ENCODE peak calls at places on chromosomes 16 and 17, in four cellular contexts. One of them, this sample, is unnamed.

GRCh38 chr16:54282923-54283734 is 3.5 kb downstream of the IRX3 start:
- DNase-seq in HepG2: no peak
- DNase-seq in WTC11: peak; percentile 26
- DNase-seq in K562: no peak
- DNase-seq in this sample: no peak

GRCh38 chr17:45231481-45232116 is 9.9 kb downstream of the FMNL1 start:
- DNase-seq in HepG2: peak; percentile 71
- DNase-seq in K562: no peak
- DNase-seq in WTC11: peak; percentile 78
- DNase-seq in this sample: no peak

GRCh38 chr17:15122857-15123256 is 142.3 kb downstream of the PMP22 start:
- DNase-seq in K562: no peak
- DNase-seq in WTC11: no peak
- DNase-seq in HepG2: no peak
- DNase-seq in this sample: no peak

GRCh38 chr16:1707193-1707790 is 1.3 kb downstream of the MAPK8IP3 start:
- DNase-seq in WTC11: peak; percentile 25
- DNase-seq in K562: peak; percentile 58
- DNase-seq in HepG2: peak; percentile 41
- DNase-seq in this sample: no peak

GRCh38 chr17:79298801-79299200 is 224.2 kb downstream of the ENGASE start:
- DNase-seq in K562: no peak
- DNase-seq in HepG2: no peak
- DNase-seq in WTC11: no peak
- DNase-seq in this sample: no peak

GRCh38 chr17:13462161-13462560 is 139.6 kb downstream of the HS3ST3A1 start:
- DNase-seq in WTC11: no peak
- DNase-seq in K562: no peak
- DNase-seq in HepG2: peak; percentile 5
- DNase-seq in this sample: no peak

GRCh38 chr16:456891-457483 is 31.5 kb downstream of the RAB11FIP3 start:
- DNase-seq in WTC11: no peak
- DNase-seq in HepG2: no peak
- DNase-seq in K562: peak; percentile 67
- DNase-seq in this sample: no peak

GRCh38 chr16:47358816-47359215 is 102.0 kb downstream of the ITFG1 start:
- DNase-seq in K562: peak; percentile 3
- DNase-seq in WTC11: no peak
- DNase-seq in HepG2: no peak
- DNase-seq in this sample: no peak

GRCh38 chr16:3029499-3030127 is 5.8 kb downstream of the THOC6 start:
- DNase-seq in WTC11: no peak
- DNase-seq in K562: peak; percentile 80
- DNase-seq in HepG2: no peak
- DNase-seq in this sample: no peak

GRCh38 chr17:47883589-47884426 is 12.2 kb upstream of the SP2 start:
- DNase-seq in K562: no peak
- DNase-seq in WTC11: no peak
- DNase-seq in HepG2: no peak
- DNase-seq in this sample: no peak

GRCh38 chr16:84729716-84730320 is 30.0 kb downstream of the USP10 start:
- DNase-seq in WTC11: no peak
- DNase-seq in K562: no peak
- DNase-seq in HepG2: no peak
- DNase-seq in this sample: no peak

GRCh38 chr17:9658593-9659211 is 13.4 kb downstream of the USP43 start:
- DNase-seq in K562: no peak
- DNase-seq in HepG2: no peak
- DNase-seq in WTC11: no peak
- DNase-seq in this sample: no peak

GRCh38 chr17:65638221-65638940 is 76.9 kb upstream of the AXIN2 start:
- DNase-seq in WTC11: no peak
- DNase-seq in K562: no peak
- DNase-seq in HepG2: peak; percentile 53
- DNase-seq in this sample: no peak

GRCh38 chr16:617855-618254 is 12.9 kb upstream of the WFIKKN1 start:
- DNase-seq in WTC11: no peak
- DNase-seq in HepG2: no peak
- DNase-seq in K562: no peak
- DNase-seq in this sample: no peak

GRCh38 chr16:10920726-10921427 is 21.4 kb downstream of the DEXI start:
- DNase-seq in WTC11: no peak
- DNase-seq in HepG2: no peak
- DNase-seq in K562: no peak
- DNase-seq in this sample: no peak

GRCh38 chr16:66197668-66198278 is 168.7 kb upstream of the CDH5 start:
- DNase-seq in HepG2: no peak
- DNase-seq in WTC11: no peak
- DNase-seq in K562: no peak
- DNase-seq in this sample: no peak

GRCh38 chr17:82418001-82418986 is at the start of the genes HEXD and OGFOD3:
- DNase-seq in WTC11: peak; percentile 78
- DNase-seq in K562: peak; percentile 91
- DNase-seq in HepG2: peak; percentile 71
- DNase-seq in this sample: no peak

GRCh38 chr16:50416388-50416787 is 47.6 kb upstream of the BRD7 start:
- DNase-seq in HepG2: no peak
- DNase-seq in WTC11: no peak
- DNase-seq in K562: no peak
- DNase-seq in this sample: no peak

GRCh38 chr17:10226930-10227695 is 28.7 kb upstream of the GAS7 start:
- DNase-seq in K562: peak; percentile 34
- DNase-seq in WTC11: peak; percentile 89
- DNase-seq in HepG2: peak; percentile 16
- DNase-seq in this sample: no peak

GRCh38 chr16:47965439-47965838 is 190.4 kb downstream of the ABCC12 start:
- DNase-seq in HepG2: no peak
- DNase-seq in K562: no peak
- DNase-seq in WTC11: no peak
- DNase-seq in this sample: no peak

GRCh38 chr17:80318166-80318565 is 57.5 kb downstream of the RNF213 start:
- DNase-seq in HepG2: no peak
- DNase-seq in WTC11: no peak
- DNase-seq in K562: no peak
- DNase-seq in this sample: no peak

GRCh38 chr17:40553694-40554534 is 11.4 kb downstream of the CCR7 start:
- DNase-seq in HepG2: peak; percentile 48
- DNase-seq in WTC11: peak; percentile 7
- DNase-seq in K562: peak; percentile 91
- DNase-seq in this sample: no peak

GRCh38 chr16:83967838-83968482 is at the start of gene NECAB2:
- DNase-seq in WTC11: peak; percentile 53
- DNase-seq in K562: peak; percentile 78
- DNase-seq in HepG2: no peak
- DNase-seq in this sample: no peak

GRCh38 chr16:14186954-14187306 is 115.8 kb downstream of the MRTFB start:
- DNase-seq in HepG2: no peak
- DNase-seq in K562: no peak
- DNase-seq in WTC11: no peak
- DNase-seq in this sample: no peak

GRCh38 chr17:63542942-63543821 is 7.1 kb upstream of the DCAF7 start:
- DNase-seq in K562: no peak
- DNase-seq in WTC11: peak; percentile 12
- DNase-seq in HepG2: no peak
- DNase-seq in this sample: no peak

GRCh38 chr16:1071009-1071408 is 1.5 kb upstream of the SSTR5 start:
- DNase-seq in HepG2: no peak
- DNase-seq in WTC11: no peak
- DNase-seq in K562: no peak
- DNase-seq in this sample: no peak

GRCh38 chr16:84826558-84826941 is 6.8 kb downstream of the CRISPLD2 start:
- DNase-seq in WTC11: no peak
- DNase-seq in HepG2: no peak
- DNase-seq in K562: no peak
- DNase-seq in this sample: no peak

GRCh38 chr16:26464576-26465266 is 602.0 kb upstream of the C16orf82 start:
- DNase-seq in WTC11: peak; percentile 32
- DNase-seq in K562: peak; percentile 1
- DNase-seq in HepG2: no peak
- DNase-seq in this sample: no peak

GRCh38 chr17:16398270-16399267 is 16.8 kb upstream of the TRPV2 start:
- DNase-seq in K562: peak; percentile 83
- DNase-seq in HepG2: peak; percentile 79
- DNase-seq in WTC11: no peak
- DNase-seq in this sample: peak; percentile 35

GRCh38 chr16:89322381-89323119 is 105.0 kb downstream of the ZNF778 start:
- DNase-seq in WTC11: peak; percentile 60
- DNase-seq in HepG2: peak; percentile 74
- DNase-seq in K562: peak; percentile 53
- DNase-seq in this sample: no peak

GRCh38 chr17:59859444-59860025 is 33.2 kb downstream of the TUBD1 start:
- DNase-seq in HepG2: peak; percentile 71
- DNase-seq in K562: peak; percentile 30
- DNase-seq in WTC11: no peak
- DNase-seq in this sample: no peak

GRCh38 chr16:29806641-29807425 is 504 bp downstream of the MAZ start:
- DNase-seq in WTC11: peak; percentile 68
- DNase-seq in K562: peak; percentile 90
- DNase-seq in HepG2: peak; percentile 76
- DNase-seq in this sample: no peak

GRCh38 chr17:16287563-16288027 is 65.7 kb downstream of the CENPV start:
- DNase-seq in WTC11: no peak
- DNase-seq in HepG2: peak; percentile 48
- DNase-seq in K562: peak; percentile 68
- DNase-seq in this sample: peak; percentile 80

DNA sequence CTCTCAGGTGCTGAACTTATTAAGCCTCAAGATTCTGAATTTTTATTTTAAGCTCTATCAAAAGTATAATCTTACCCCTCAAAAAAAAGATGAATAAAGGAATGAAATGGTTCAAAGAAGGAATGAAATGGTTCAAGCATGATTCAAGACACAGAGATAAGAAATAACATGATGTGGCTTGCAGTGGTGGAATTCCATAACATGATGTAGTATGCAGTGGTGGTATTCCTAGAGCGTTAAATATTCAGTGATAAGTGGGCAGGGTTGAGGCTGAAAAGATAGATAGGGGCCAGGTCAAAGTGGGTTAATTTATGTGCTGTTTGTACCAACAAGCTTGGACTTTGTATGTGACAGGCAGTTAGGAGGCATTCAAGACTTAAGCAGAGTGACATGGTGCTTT is 29.5 kb downstream of the TNRC6A start:
- DNase-seq in K562: no peak
- DNase-seq in HepG2: no peak
- DNase-seq in WTC11: no peak
- DNase-seq in this sample: no peak
- TF ChIP-seq TCF7 in K562: no peak
- TF ChIP-seq TCF7 in HepG2: no peak
- TF ChIP-seq TCF7 in WTC11: no peak
- TF ChIP-seq TCF7 in this sample: no peak

GRCh38 chr17:35119370-35120185 is at the start of gene RAD51D:
- DNase-seq in K562: peak; percentile 86
- DNase-seq in HepG2: peak; percentile 60
- DNase-seq in WTC11: peak; percentile 82
- DNase-seq in this sample: peak; percentile 33
- TF ChIP-seq TCF7 in K562: no peak
- TF ChIP-seq TCF7 in HepG2: no peak
- TF ChIP-seq TCF7 in WTC11: no peak
- TF ChIP-seq TCF7 in this sample: no peak

GRCh38 chr17:51636291-51636690 is 375.9 kb downstream of the UTP18 start:
- DNase-seq in K562: no peak
- DNase-seq in HepG2: no peak
- DNase-seq in WTC11: peak; percentile 22
- DNase-seq in this sample: no peak
- TF ChIP-seq TCF7 in K562: no peak
- TF ChIP-seq TCF7 in HepG2: no peak
- TF ChIP-seq TCF7 in WTC11: no peak
- TF ChIP-seq TCF7 in this sample: no peak

DNA sequence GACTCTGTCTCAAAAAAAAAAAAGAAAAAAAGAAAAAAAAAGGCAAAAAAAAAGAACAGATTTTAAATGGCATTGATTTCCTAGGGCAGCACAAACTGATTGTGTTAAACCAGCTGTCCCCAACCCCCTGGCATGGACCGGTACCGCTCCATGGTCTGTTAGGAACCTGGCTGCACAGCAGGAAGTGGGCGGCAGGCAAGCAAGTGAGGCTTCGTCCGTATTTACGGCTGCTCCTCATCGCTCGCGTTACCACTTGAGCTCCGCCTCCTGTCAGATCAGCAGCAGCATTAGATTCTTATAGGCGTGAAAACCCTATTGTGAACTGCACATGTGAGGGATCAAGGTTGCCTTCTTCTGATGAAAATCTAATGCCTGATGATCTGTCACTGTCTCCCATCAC is 26.6 kb downstream of the MGAT5B start:
- DNase-seq in HepG2: no peak
- DNase-seq in K562: no peak
- DNase-seq in WTC11: no peak
- DNase-seq in this sample: no peak
- TF ChIP-seq TCF7 in HepG2: no peak
- TF ChIP-seq TCF7 in K562: no peak
- TF ChIP-seq TCF7 in WTC11: no peak
- TF ChIP-seq TCF7 in this sample: no peak

GRCh38 chr17:61208301-61209098 is 191.1 kb upstream of the TBX2 start:
- DNase-seq in HepG2: no peak
- DNase-seq in WTC11: no peak
- DNase-seq in K562: no peak
- DNase-seq in this sample: no peak
- TF ChIP-seq TCF7 in HepG2: no peak
- TF ChIP-seq TCF7 in WTC11: no peak
- TF ChIP-seq TCF7 in K562: no peak
- TF ChIP-seq TCF7 in this sample: no peak

GRCh38 chr17:2218426-2218825 is 85.2 kb downstream of the SMG6 start:
- DNase-seq in HepG2: no peak
- DNase-seq in WTC11: no peak
- DNase-seq in K562: no peak
- DNase-seq in this sample: no peak
- TF ChIP-seq TCF7 in HepG2: no peak
- TF ChIP-seq TCF7 in WTC11: no peak
- TF ChIP-seq TCF7 in K562: no peak
- TF ChIP-seq TCF7 in this sample: no peak

GRCh38 chr17:43832168-43832975 is 574 bp downstream of the MPP3 start:
- DNase-seq in WTC11: peak; percentile 40
- DNase-seq in K562: peak; percentile 57
- DNase-seq in HepG2: peak; percentile 21
- DNase-seq in this sample: no peak
- TF ChIP-seq TCF7 in WTC11: no peak
- TF ChIP-seq TCF7 in K562: no peak
- TF ChIP-seq TCF7 in HepG2: no peak
- TF ChIP-seq TCF7 in this sample: no peak

This sample was measured in GM12878.